ENCODE peak calls at places on chromosomes 13 and 19, in nine cellular contexts. One of them, this sample, is unnamed.

GRCh38 chr19:5354403-5354802 is 13.8 kb upstream of the PTPRS start:
- DNase-seq in NCI-H1092 treated with DMSO at 0.1 percent for 48 hours: no peak
- DNase-seq in OCI-M1: peak
- DNase-seq in heart left ventricle: no peak
- DNase-seq in DMS 273 treated with DMSO at 0.1 percent for 48 hours: no peak
- DNase-seq in psoas muscle: no peak
- DNase-seq in smooth muscle cell of the brain vasculature: no peak
- DNase-seq in head of caudate nucleus: no peak
- DNase-seq in GOT3: no peak
- DNase-seq in this sample: no peak

GRCh38 chr19:9847087-9847671 is 12.1 kb downstream of the PIN1 start:
- DNase-seq in NCI-H1092 treated with DMSO at 0.1 percent for 48 hours: no peak
- DNase-seq in OCI-M1: peak
- DNase-seq in heart left ventricle: no peak
- DNase-seq in DMS 273 treated with DMSO at 0.1 percent for 48 hours: peak
- DNase-seq in psoas muscle: peak
- DNase-seq in smooth muscle cell of the brain vasculature: peak
- DNase-seq in head of caudate nucleus: peak
- DNase-seq in GOT3: peak
- DNase-seq in this sample: peak

GRCh38 chr13:69296130-69296529 is 811.5 kb upstream of the ATXN8OS start:
- DNase-seq in NCI-H1092 treated with DMSO at 0.1 percent for 48 hours: no peak
- DNase-seq in OCI-M1: no peak
- DNase-seq in heart left ventricle: no peak
- DNase-seq in DMS 273 treated with DMSO at 0.1 percent for 48 hours: no peak
- DNase-seq in psoas muscle: no peak
- DNase-seq in smooth muscle cell of the brain vasculature: no peak
- DNase-seq in head of caudate nucleus: no peak
- DNase-seq in GOT3: no peak
- DNase-seq in this sample: no peak

GRCh38 chr13:42474954-42475353 is 99.0 kb upstream of the TNFSF11 start:
- DNase-seq in NCI-H1092 treated with DMSO at 0.1 percent for 48 hours: no peak
- DNase-seq in OCI-M1: no peak
- DNase-seq in heart left ventricle: no peak
- DNase-seq in DMS 273 treated with DMSO at 0.1 percent for 48 hours: no peak
- DNase-seq in psoas muscle: no peak
- DNase-seq in smooth muscle cell of the brain vasculature: peak
- DNase-seq in head of caudate nucleus: no peak
- DNase-seq in GOT3: no peak
- DNase-seq in this sample: no peak

GRCh38 chr19:8367327-8368001 is 3.5 kb downstream of the ANGPTL4 start:
- DNase-seq in NCI-H1092 treated with DMSO at 0.1 percent for 48 hours: peak
- DNase-seq in OCI-M1: peak
- DNase-seq in heart left ventricle: peak
- DNase-seq in DMS 273 treated with DMSO at 0.1 percent for 48 hours: peak
- DNase-seq in psoas muscle: peak
- DNase-seq in smooth muscle cell of the brain vasculature: peak
- DNase-seq in head of caudate nucleus: peak
- DNase-seq in GOT3: peak
- DNase-seq in this sample: peak

GRCh38 chr19:46297700-46298476 is 1.0 kb downstream of the HIF3A start:
- DNase-seq in NCI-H1092 treated with DMSO at 0.1 percent for 48 hours: peak
- DNase-seq in OCI-M1: no peak
- DNase-seq in heart left ventricle: peak
- DNase-seq in DMS 273 treated with DMSO at 0.1 percent for 48 hours: peak
- DNase-seq in psoas muscle: peak
- DNase-seq in smooth muscle cell of the brain vasculature: no peak
- DNase-seq in head of caudate nucleus: peak
- DNase-seq in GOT3: no peak
- DNase-seq in this sample: peak

GRCh38 chr13:51315658-51316057 is 23.8 kb upstream of the SERPINE3 start:
- DNase-seq in NCI-H1092 treated with DMSO at 0.1 percent for 48 hours: no peak
- DNase-seq in OCI-M1: no peak
- DNase-seq in heart left ventricle: no peak
- DNase-seq in DMS 273 treated with DMSO at 0.1 percent for 48 hours: no peak
- DNase-seq in psoas muscle: no peak
- DNase-seq in smooth muscle cell of the brain vasculature: peak
- DNase-seq in head of caudate nucleus: no peak
- DNase-seq in GOT3: no peak
- DNase-seq in this sample: no peak

GRCh38 chr19:1074512-1075283 is 7.7 kb downstream of the ARHGAP45 start:
- DNase-seq in NCI-H1092 treated with DMSO at 0.1 percent for 48 hours: peak
- DNase-seq in OCI-M1: peak
- DNase-seq in heart left ventricle: peak
- DNase-seq in DMS 273 treated with DMSO at 0.1 percent for 48 hours: peak
- DNase-seq in psoas muscle: peak
- DNase-seq in smooth muscle cell of the brain vasculature: no peak
- DNase-seq in head of caudate nucleus: peak
- DNase-seq in GOT3: peak
- DNase-seq in this sample: no peak

GRCh38 chr19:16335226-16335625 is 10.6 kb downstream of the KLF2 start:
- DNase-seq in NCI-H1092 treated with DMSO at 0.1 percent for 48 hours: no peak
- DNase-seq in OCI-M1: no peak
- DNase-seq in heart left ventricle: no peak
- DNase-seq in DMS 273 treated with DMSO at 0.1 percent for 48 hours: no peak
- DNase-seq in psoas muscle: no peak
- DNase-seq in smooth muscle cell of the brain vasculature: no peak
- DNase-seq in head of caudate nucleus: no peak
- DNase-seq in GOT3: no peak
- DNase-seq in this sample: no peak

GRCh38 chr13:90633849-90634248 is 713.6 kb upstream of the MIR17HG start:
- DNase-seq in NCI-H1092 treated with DMSO at 0.1 percent for 48 hours: no peak
- DNase-seq in OCI-M1: no peak
- DNase-seq in heart left ventricle: no peak
- DNase-seq in DMS 273 treated with DMSO at 0.1 percent for 48 hours: no peak
- DNase-seq in psoas muscle: no peak
- DNase-seq in smooth muscle cell of the brain vasculature: no peak
- DNase-seq in head of caudate nucleus: no peak
- DNase-seq in GOT3: no peak
- DNase-seq in this sample: no peak

This sample was measured in uterus.